ENCODE peak calls at places on chromosomes 6 and 20, in four cellular contexts. C is fibroblast of lung, K is colonic mucosa, L is pancreas. O is an unnamed sample.

GRCh38 chr6:118558811-118559217 is 10.7 kb downstream of the PLN start:
- DNase-seq in C (peak; percentile 47), L (no peak), K (no peak), O (peak; percentile 32)

GRCh38 chr20:14919473-14920157 is 582.2 kb upstream of the FLRT3 start:
- DNase-seq in L (peak; percentile 60), K (peak; percentile 32), C (no peak), O (peak; percentile 66)

GRCh38 chr6:41704028-41704427 is 31.4 kb downstream of the TFEB start:
- DNase-seq in L (no peak), C (no peak), K (no peak), O (no peak)

GRCh38 chr20:40689943-40690835 is 1.2 kb upstream of the MAFB start:
- DNase-seq in K (peak; percentile 90), L (peak; percentile 98), C (peak; percentile 81), O (peak; percentile 84)

GRCh38 chr6:69105288-69105687 is 470.2 kb downstream of the ADGRB3 start:
- DNase-seq in K (no peak), C (no peak), L (no peak), O (no peak)

GRCh38 chr20:43946206-43946491 is 31.5 kb downstream of the TOX2 start:
- DNase-seq in K (no peak), L (no peak), C (no peak), O (no peak)

GRCh38 chr20:23039885-23040508 is 4.9 kb downstream of the SSTR4 start:
- DNase-seq in L (no peak), K (no peak), C (no peak), O (no peak)

GRCh38 chr6:108690326-108691000 is 129.7 kb downstream of the FOXO3 start:
- DNase-seq in L (no peak), C (peak; percentile 78), K (no peak), O (no peak)

GRCh38 chr6:45163952-45164766 is 164.0 kb upstream of the RUNX2 start:
- DNase-seq in C (peak; percentile 66), L (no peak), K (no peak), O (no peak)

GRCh38 chr6:32244946-32245398 is 21.1 kb upstream of the NOTCH4 start:
- DNase-seq in K (peak; percentile 76), L (peak; percentile 87), C (peak; percentile 62), O (peak; percentile 61)

GRCh38 chr6:21836292-21836691 is 242.7 kb downstream of the SOX4 start:
- DNase-seq in C (no peak), K (no peak), L (no peak), O (no peak)

GRCh38 chr20:53162251-53162835 is 190.2 kb downstream of the TSHZ2 start:
- DNase-seq in K (no peak), C (peak; percentile 91), L (no peak), O (no peak)

GRCh38 chr6:52518279-52518944 is 58.4 kb downstream of the TRAM2 start:
- DNase-seq in L (no peak), C (no peak), K (no peak), O (no peak)
- H3K4me1 ChIP-seq in L (no peaks in the 10 kb centered on the region), C (peaks cover 79% of the 10 kb centered on the region), K (peaks cover 3% of the 10 kb centered on the region), O (peaks cover 13% of the 10 kb centered on the region)

DNA sequence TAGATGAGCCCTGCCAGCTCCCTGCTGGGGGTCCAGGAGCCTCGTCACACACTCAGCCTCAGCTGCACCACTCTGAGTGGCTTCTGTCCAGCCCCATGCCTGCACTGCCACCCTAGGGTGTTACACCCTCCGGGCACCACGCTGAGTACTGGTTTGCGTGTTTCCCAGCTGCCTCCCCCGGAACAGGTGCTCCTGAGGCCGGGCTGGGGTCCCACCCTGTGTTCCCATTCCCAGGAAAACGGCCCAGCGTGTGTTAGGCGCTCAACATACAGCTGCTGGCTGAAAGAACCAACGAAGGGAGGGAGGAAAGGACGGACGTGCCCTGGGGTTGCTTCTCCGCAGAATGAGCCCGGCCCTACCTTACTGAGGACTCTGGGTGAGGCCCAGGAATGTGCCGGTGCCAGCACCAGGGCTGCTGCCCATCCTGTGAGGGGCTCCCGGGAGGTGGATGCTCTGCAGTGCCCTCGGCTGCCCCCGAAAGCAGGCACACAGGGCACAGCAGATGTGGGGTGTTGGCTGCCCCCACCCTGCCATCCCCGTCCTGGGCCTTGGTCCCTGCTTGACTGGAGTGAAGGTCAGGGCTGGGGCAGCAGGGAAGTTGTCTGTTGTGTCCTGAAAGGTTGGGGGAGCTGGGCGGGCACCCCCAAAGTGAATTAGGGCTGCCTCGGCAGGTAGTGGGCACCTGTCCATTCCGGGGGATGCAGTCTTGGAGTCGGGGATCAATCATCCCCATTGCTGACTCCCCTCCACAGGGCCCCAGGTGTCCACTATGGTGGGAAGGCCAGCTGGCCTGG is 16.3 kb downstream of the LAMA5 start:
- DNase-seq in C (no peak), K (no peak), L (no peak), O (no peak)
- H3K4me1 ChIP-seq in C (peaks cover 7% of the 10 kb centered on the region), K (peaks cover 4% of the 10 kb centered on the region), L (peaks cover 3% of the 10 kb centered on the region), O (no peaks in the 10 kb centered on the region)

GRCh38 chr6:25173951-25174474 is 105.2 kb upstream of the CARMIL1 start:
- DNase-seq in K (no peak), C (peak; percentile 98), L (no peak), O (peak; percentile 32)
- H3K4me1 ChIP-seq in K (peaks cover 11% of the 10 kb centered on the region), C (peaks cover 19% of the 10 kb centered on the region), L (no peaks in the 10 kb centered on the region), O (no peaks in the 10 kb centered on the region)

GRCh38 chr20:17843246-17844132 is 125.1 kb downstream of the SNX5 start:
- DNase-seq in L (peak; percentile 62), C (peak; percentile 99), K (no peak), O (no peak)
- H3K4me1 ChIP-seq in L (no peaks in the 10 kb centered on the region), C (peaks cover 24% of the 10 kb centered on the region), K (peaks cover 3% of the 10 kb centered on the region), O (peaks cover 3% of the 10 kb centered on the region)

GRCh38 chr6:43796168-43796567 is 26.2 kb downstream of the VEGFA start:
- DNase-seq in L (no peak), K (no peak), C (no peak), O (no peak)

GRCh38 chr6:43798688-43799444 is 28.9 kb downstream of the VEGFA start:
- DNase-seq in C (peak; percentile 74), L (peak; percentile 81), K (peak; percentile 91), O (peak; percentile 99)

GRCh38 chr6:43799671-43800623 is 29.9 kb downstream of the VEGFA start:
- DNase-seq in C (no peak), L (no peak), K (peak; percentile 44), O (peak; percentile 83)

GRCh38 chr6:43796910-43797890 is 27.2 kb downstream of the VEGFA start:
- DNase-seq in L (no peak), K (no peak), C (no peak), O (no peak)

DNA sequence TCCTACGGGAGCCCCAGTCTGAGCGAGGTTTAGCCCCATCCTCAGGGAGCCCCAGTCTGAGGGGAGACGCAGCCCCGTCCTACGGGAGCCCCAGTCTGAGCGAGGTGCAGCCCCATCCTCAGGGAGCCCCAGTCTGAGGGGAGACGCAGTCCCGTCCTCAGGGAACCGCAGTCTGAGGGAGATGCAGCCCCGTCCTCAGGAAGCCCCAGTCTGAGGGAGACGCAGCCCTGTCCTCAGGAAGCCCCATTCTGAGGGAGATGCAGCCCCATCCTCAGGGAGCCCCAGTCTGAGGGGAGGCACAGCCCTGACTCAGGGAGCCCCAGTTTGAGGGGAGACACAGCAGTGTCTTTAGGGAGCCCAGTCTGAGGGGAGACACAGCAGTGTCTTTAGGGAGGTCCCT is 27.9 kb downstream of the VEGFA start:
- DNase-seq in C (no peak), L (no peak), K (no peak), O (no peak)
- H3K4me1 ChIP-seq in C (peaks cover 11% of the 10 kb centered on the region), L (peaks cover 31% of the 10 kb centered on the region), K (peaks cover 6% of the 10 kb centered on the region), O (peaks cover 12% of the 10 kb centered on the region)

DNA sequence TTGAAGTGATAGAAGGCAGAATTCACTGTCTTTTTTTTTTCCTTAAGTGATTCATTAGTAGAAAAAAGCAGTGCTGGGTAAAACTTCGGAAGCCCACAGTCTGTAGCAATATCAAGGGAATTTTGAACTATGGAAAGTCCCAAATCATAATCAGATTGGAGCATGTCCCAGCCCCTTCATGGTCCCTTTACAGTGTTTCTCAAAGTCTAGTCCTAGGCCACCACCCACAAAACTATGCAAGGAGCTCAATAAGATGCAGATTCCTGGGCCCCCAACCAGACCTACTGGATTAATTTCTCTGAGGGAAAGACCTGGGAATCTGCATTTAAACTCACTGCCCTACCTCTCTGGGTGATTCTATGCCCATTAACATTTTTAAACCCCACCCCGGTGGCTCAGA is 22.5 kb downstream of the NEDD9 start:
- DNase-seq in C (peak; percentile 79), L (no peak), K (no peak), O (no peak)
- H3K4me1 ChIP-seq in C (peaks cover 33% of the 10 kb centered on the region), L (no peaks in the 10 kb centered on the region), K (peaks cover 18% of the 10 kb centered on the region), O (no peaks in the 10 kb centered on the region)

GRCh38 chr6:34339432-34339831 is 53.0 kb downstream of the NUDT3 start:
- DNase-seq in C (no peak), L (no peak), K (no peak), O (no peak)

GRCh38 chr6:34340906-34341480 is 51.5 kb downstream of the NUDT3 start:
- DNase-seq in K (no peak), L (no peak), C (no peak), O (no peak)

GRCh38 chr6:34338811-34339210 is 53.7 kb downstream of the NUDT3 start:
- DNase-seq in L (no peak), K (no peak), C (no peak), O (no peak)

GRCh38 chr6:34340394-34340793 is 52.1 kb downstream of the NUDT3 start:
- DNase-seq in L (no peak), C (no peak), K (no peak), O (no peak)

DNA sequence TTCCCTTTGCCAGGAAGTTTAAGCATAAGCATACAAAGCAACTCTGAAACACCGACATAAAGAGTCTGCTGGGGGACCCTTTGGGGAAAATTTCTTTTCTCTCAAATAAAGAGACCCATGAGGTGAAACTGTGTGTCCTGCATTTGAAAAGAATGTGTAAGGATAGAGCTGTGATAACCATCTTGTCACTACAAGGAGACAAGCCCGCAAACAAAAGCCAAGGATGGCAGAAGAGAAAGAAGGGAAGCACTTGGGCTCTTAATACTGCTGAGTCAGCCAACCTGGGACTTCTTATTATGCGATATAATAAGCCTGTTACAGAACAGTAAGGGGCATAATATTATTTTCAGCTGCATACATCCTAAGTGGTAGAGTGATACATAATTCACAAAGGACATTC is 52.5 kb downstream of the NUDT3 start:
- DNase-seq in K (no peak), C (no peak), L (no peak), O (no peak)
- H3K4me1 ChIP-seq in K (no peaks in the 10 kb centered on the region), C (peaks cover 4% of the 10 kb centered on the region), L (peaks cover 5% of the 10 kb centered on the region), O (peaks cover 13% of the 10 kb centered on the region)

O was measured in small intestine.